ENCODE peak calls at places on chromosomes 4 and X, in eight cellular contexts. B is sciatic nerve; J is NCI-H2081; F is fibroblast of mammary gland; M is adipocyte; D is stimulated activated naive CD8-positive, alpha-beta T cell treated with anti-CD3 and anti-CD28 coated beads, Interleukin-15, Interleukin-2, amounts not matched to agents 100 U/mL and 50 U/mL, for 24 hours; Z is GM10248; Y is GM20000. I is an unnamed sample.

GRCh38 chr4:42927946-42928345 is 35.4 kb downstream of the GRXCR1 start:
- DNase-seq in B (no peak), J (no peak), F (no peak), M (no peak), D (no peak), Z (no peak), Y (no peak), I (no peak)

GRCh38 chr4:600850-601515 is 24.4 kb upstream of the PDE6B start:
- DNase-seq in B (no peak), J (no peak), F (peak), M (no peak), D (peak), Z (no peak), Y (no peak), I (no peak)

GRCh38 chrX:68045008-68045577 is 388.2 kb downstream of the OPHN1 start:
- DNase-seq in B (no peak), J (no peak), F (no peak), M (peak), D (no peak), Z (no peak), Y (no peak), I (no peak)

GRCh38 chr4:3402409-3403103 is 39.2 kb upstream of the HGFAC start:
- DNase-seq in B (no peak), J (no peak), F (peak), M (peak), D (no peak), Z (no peak), Y (no peak), I (peak)

GRCh38 chr4:2104556-2105345 is 45.6 kb downstream of the NAT8L start:
- DNase-seq in B (no peak), J (no peak), F (no peak), M (no peak), D (no peak), Z (no peak), Y (no peak), I (no peak)

GRCh38 chrX:109537324-109537665 is 651 bp downstream of the NXT2 start:
- DNase-seq in B (no peak), J (no peak), F (peak), M (peak), D (no peak), Z (no peak), Y (no peak), I (no peak)

GRCh38 chr4:98462487-98462886 is 195.9 kb downstream of the TSPAN5 start:
- DNase-seq in B (no peak), J (no peak), F (no peak), M (no peak), D (no peak), Z (no peak), Y (no peak), I (no peak)

GRCh38 chr4:39353478-39354177 is 12.5 kb downstream of the RFC1 start:
- DNase-seq in B (no peak), J (no peak), F (peak), M (peak), D (no peak), Z (peak), Y (peak), I (no peak)

GRCh38 chr4:7746351-7747061 is 193.2 kb downstream of the AFAP1 start:
- DNase-seq in B (no peak), J (no peak), F (no peak), M (no peak), D (no peak), Z (no peak), Y (no peak), I (no peak)

GRCh38 chrX:71450433-71451106 is 82.3 kb upstream of the OGT start:
- DNase-seq in B (no peak), J (no peak), F (no peak), M (no peak), D (no peak), Z (no peak), Y (no peak), I (no peak)

GRCh38 chrX:109920325-109920724 is 82.6 kb upstream of the TMEM164 start:
- DNase-seq in B (no peak), J (no peak), F (no peak), M (no peak), D (no peak), Z (no peak), Y (no peak), I (no peak)

GRCh38 chr4:25160714-25161598 is 707 bp upstream of the SEPSECS start:
- DNase-seq in B (no peak), J (peak), F (no peak), M (peak), D (no peak), Z (no peak), Y (no peak), I (peak)

GRCh38 chr4:13349096-13349495 is 135.0 kb downstream of the RAB28 start:
- DNase-seq in B (no peak), J (no peak), F (peak), M (no peak), D (no peak), Z (no peak), Y (no peak), I (no peak)

GRCh38 chr4:17027495-17027894 is 129.1 kb upstream of the LDB2 start:
- DNase-seq in B (no peak), J (no peak), F (peak), M (peak), D (no peak), Z (no peak), Y (no peak), I (peak)

GRCh38 chr4:95963456-95963855 is 123.6 kb downstream of the PDHA2 start:
- DNase-seq in B (no peak), J (no peak), F (no peak), M (no peak), D (no peak), Z (no peak), Y (no peak), I (no peak)

GRCh38 chr4:115484479-115484878 is 371.1 kb upstream of the NDST4 start:
- DNase-seq in B (no peak), J (no peak), F (no peak), M (no peak), D (no peak), Z (no peak), Y (no peak), I (no peak)

GRCh38 chr4:154039435-154040061 is 250.7 kb upstream of the SFRP2 start:
- DNase-seq in B (no peak), J (peak), F (no peak), M (no peak), D (no peak), Z (no peak), Y (no peak), I (no peak)

GRCh38 chrX:71542411-71542810 is 9.5 kb downstream of the OGT start:
- DNase-seq in B (no peak), J (no peak), F (peak), M (peak), D (no peak), Z (no peak), Y (no peak), I (no peak)

GRCh38 chr4:182748949-182749348 is 168.2 kb downstream of the DCTD start:
- DNase-seq in B (no peak), J (no peak), F (peak), M (peak), D (no peak), Z (no peak), Y (no peak), I (no peak)

GRCh38 chr4:48602222-48602621 is 112.2 kb downstream of the ZAR1 start:
- DNase-seq in B (no peak), J (no peak), F (peak), M (peak), D (no peak), Z (no peak), Y (no peak), I (no peak)

GRCh38 chr4:92969650-92970370 is 666.0 kb downstream of the GRID2 start:
- DNase-seq in B (no peak), J (no peak), F (peak), M (peak), D (no peak), Z (no peak), Y (no peak), I (peak)

GRCh38 chr4:169619518-169619957 is 840 bp upstream of the CLCN3 start:
- DNase-seq in B (no peak), J (no peak), F (peak), M (peak), D (peak), Z (peak), Y (peak), I (peak)

GRCh38 chr4:102423375-102423774 is 77.8 kb upstream of the NFKB1 start:
- DNase-seq in B (no peak), J (no peak), F (no peak), M (no peak), D (no peak), Z (no peak), Y (no peak), I (no peak)

GRCh38 chr4:5361968-5362367 is 310.7 kb downstream of the STK32B start:
- DNase-seq in B (no peak), J (no peak), F (peak), M (peak), D (no peak), Z (no peak), Y (no peak), I (no peak)

GRCh38 chr4:17324431-17324830 is 187.5 kb downstream of the QDPR start:
- DNase-seq in B (peak), J (peak), F (peak), M (peak), D (peak), Z (peak), Y (peak), I (peak)

GRCh38 chrX:7706032-7706431 is 136.9 kb upstream of the VCX start:
- DNase-seq in B (no peak), J (no peak), F (no peak), M (peak), D (no peak), Z (no peak), Y (no peak), I (no peak)

GRCh38 chr4:19905006-19905405 is 346.7 kb upstream of the SLIT2 start:
- DNase-seq in B (no peak), J (no peak), F (peak), M (no peak), D (no peak), Z (no peak), Y (no peak), I (no peak)

GRCh38 chr4:113146876-113147358 is 97.5 kb downstream of the ANK2 start:
- DNase-seq in B (no peak), J (no peak), F (peak), M (peak), D (no peak), Z (peak), Y (peak), I (peak)

GRCh38 chr4:75179510-75179909 is 246.6 kb downstream of the PARM1 start:
- DNase-seq in B (no peak), J (no peak), F (no peak), M (no peak), D (no peak), Z (no peak), Y (no peak), I (no peak)

GRCh38 chr4:89298788-89299152 is 8.8 kb downstream of the GPRIN3 start:
- DNase-seq in B (no peak), J (no peak), F (peak), M (peak), D (no peak), Z (no peak), Y (no peak), I (no peak)

GRCh38 chrX:52359614-52360232 is 9.1 kb upstream of the XAGE2 start:
- DNase-seq in B (no peak), J (no peak), F (peak), M (no peak), D (no peak), Z (no peak), Y (no peak), I (no peak)

GRCh38 chr4:136900706-136901105 is 631.6 kb downstream of the PCDH18 start:
- DNase-seq in B (no peak), J (no peak), F (peak), M (no peak), D (no peak), Z (no peak), Y (no peak), I (no peak)